ENCODE peak calls at places on chromosomes 7 and 10, in seven cellular contexts. One of them, this sample, is unnamed.

GRCh38 chr10:71241114-71241898 is 28.9 kb downstream of the UNC5B start:
- DNase-seq in K562: no peak
- DNase-seq in H1: no peak
- DNase-seq in A549: no peak
- DNase-seq in IMR-90: peak
- DNase-seq in HCT116: no peak
- DNase-seq in GM12878: no peak
- DNase-seq in this sample: no peak

GRCh38 chr7:74199551-74200355 is 10.1 kb upstream of the LAT2 start:
- DNase-seq in IMR-90: no peak
- DNase-seq in GM12878: no peak
- DNase-seq in H1: no peak
- DNase-seq in K562: no peak
- DNase-seq in A549: no peak
- DNase-seq in HCT116: peak
- DNase-seq in this sample: no peak

GRCh38 chr7:20958474-20958873 is 171.8 kb upstream of the SP8 start:
- DNase-seq in HCT116: no peak
- DNase-seq in IMR-90: no peak
- DNase-seq in A549: no peak
- DNase-seq in H1: no peak
- DNase-seq in GM12878: no peak
- DNase-seq in K562: no peak
- DNase-seq in this sample: no peak

GRCh38 chr7:47766151-47766550 is 182.1 kb downstream of the PKD1L1 start:
- DNase-seq in HCT116: no peak
- DNase-seq in K562: no peak
- DNase-seq in H1: no peak
- DNase-seq in A549: no peak
- DNase-seq in IMR-90: no peak
- DNase-seq in GM12878: no peak
- DNase-seq in this sample: no peak

GRCh38 chr10:60663850-60664249 is 114.4 kb upstream of the CDK1 start:
- DNase-seq in GM12878: no peak
- DNase-seq in A549: no peak
- DNase-seq in IMR-90: no peak
- DNase-seq in H1: no peak
- DNase-seq in K562: no peak
- DNase-seq in HCT116: no peak
- DNase-seq in this sample: peak

GRCh38 chr10:68666280-68666760 is 54.7 kb upstream of the CCAR1 start:
- DNase-seq in HCT116: no peak
- DNase-seq in K562: no peak
- DNase-seq in H1: no peak
- DNase-seq in GM12878: no peak
- DNase-seq in A549: no peak
- DNase-seq in IMR-90: peak
- DNase-seq in this sample: no peak

GRCh38 chr7:38463277-38464224 is 167.6 kb downstream of the AMPH start:
- DNase-seq in HCT116: no peak
- DNase-seq in A549: peak
- DNase-seq in GM12878: peak
- DNase-seq in H1: no peak
- DNase-seq in K562: no peak
- DNase-seq in IMR-90: peak
- DNase-seq in this sample: no peak

GRCh38 chr7:19113001-19113349 is 4.5 kb downstream of the TWIST1 start:
- DNase-seq in K562: no peak
- DNase-seq in HCT116: no peak
- DNase-seq in GM12878: no peak
- DNase-seq in IMR-90: no peak
- DNase-seq in H1: no peak
- DNase-seq in A549: no peak
- DNase-seq in this sample: no peak

GRCh38 chr7:2022737-2023250 is 210.0 kb downstream of the MAD1L1 start:
- DNase-seq in H1: no peak
- DNase-seq in GM12878: no peak
- DNase-seq in IMR-90: no peak
- DNase-seq in K562: peak
- DNase-seq in HCT116: no peak
- DNase-seq in A549: no peak
- DNase-seq in this sample: no peak

GRCh38 chr7:888081-889024 is 12.0 kb downstream of the GET4 start:
- DNase-seq in GM12878: no peak
- DNase-seq in H1: no peak
- DNase-seq in IMR-90: no peak
- DNase-seq in HCT116: no peak
- DNase-seq in A549: no peak
- DNase-seq in K562: no peak
- DNase-seq in this sample: no peak

GRCh38 chr10:123560301-123561144 is 105.6 kb upstream of the GPR26 start:
- DNase-seq in H1: peak
- DNase-seq in IMR-90: no peak
- DNase-seq in A549: no peak
- DNase-seq in GM12878: no peak
- DNase-seq in K562: no peak
- DNase-seq in HCT116: no peak
- DNase-seq in this sample: no peak

DNA sequence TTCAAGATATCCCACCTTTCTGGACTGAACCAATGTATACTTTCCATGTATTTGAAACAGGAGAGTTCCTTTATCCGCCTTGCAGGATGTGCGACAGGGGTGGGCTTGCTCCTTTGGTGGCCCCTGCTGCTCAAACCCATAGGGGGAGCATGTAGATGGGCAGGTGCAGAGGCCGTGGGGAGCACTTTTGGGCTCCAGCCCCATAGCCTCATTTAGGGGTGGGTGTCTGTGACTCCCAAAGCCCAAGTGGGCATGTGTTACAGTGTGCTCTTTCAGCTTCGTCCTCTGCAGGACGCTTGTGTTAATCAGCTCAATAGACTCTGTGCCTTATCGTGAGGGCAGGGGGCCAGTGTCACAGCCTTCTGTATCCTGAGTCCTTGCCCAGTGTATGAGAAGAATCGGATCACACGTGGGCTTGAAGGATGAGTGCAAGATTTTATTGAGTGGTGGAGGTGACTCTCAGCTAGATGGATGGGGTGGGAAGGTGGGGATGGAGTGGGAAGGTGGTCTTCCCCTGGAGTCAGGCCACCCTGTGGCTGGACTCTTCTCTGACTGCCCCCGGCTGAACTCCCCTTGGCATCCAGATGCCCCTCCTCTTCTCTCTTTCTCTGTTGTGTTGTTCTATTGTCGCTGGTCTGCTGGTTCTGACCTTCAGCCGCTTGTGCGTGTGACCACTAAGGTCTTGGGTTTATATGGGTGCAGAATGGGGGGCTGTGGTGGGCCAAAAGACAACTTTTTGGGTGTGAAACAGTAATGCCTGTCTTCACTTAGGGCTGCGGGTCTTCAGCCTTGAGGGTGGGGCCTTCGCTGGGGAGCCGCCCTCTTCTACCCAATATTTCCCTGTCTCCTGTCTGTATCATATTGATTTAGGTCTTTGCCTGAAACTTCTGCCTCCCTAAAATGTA is 262.2 kb downstream of the GLRX3 start:
- DNase-seq in K562: no peak
- DNase-seq in GM12878: no peak
- DNase-seq in A549: no peak
- DNase-seq in IMR-90: no peak
- DNase-seq in H1: no peak
- DNase-seq in HCT116: no peak
- DNase-seq in this sample: no peak
- TF ChIP-seq CEBPB in K562: no peak
- TF ChIP-seq CEBPB in GM12878: no peak
- TF ChIP-seq CEBPB in A549: no peak
- TF ChIP-seq CEBPB in IMR-90: no peak
- TF ChIP-seq CEBPB in H1: no peak
- TF ChIP-seq CEBPB in HCT116: no peak
- TF ChIP-seq CEBPB in this sample: no peak

GRCh38 chr7:84025332-84025927 is 169.2 kb downstream of the SEMA3A start:
- DNase-seq in HCT116: peak
- DNase-seq in GM12878: no peak
- DNase-seq in H1: no peak
- DNase-seq in K562: no peak
- DNase-seq in IMR-90: peak
- DNase-seq in A549: peak
- DNase-seq in this sample: peak
- TF ChIP-seq CEBPB in HCT116: no peak
- TF ChIP-seq CEBPB in GM12878: no peak
- TF ChIP-seq CEBPB in H1: no peak
- TF ChIP-seq CEBPB in K562: no peak
- TF ChIP-seq CEBPB in IMR-90: no peak
- TF ChIP-seq CEBPB in A549: peak
- TF ChIP-seq CEBPB in this sample: no peak

DNA sequence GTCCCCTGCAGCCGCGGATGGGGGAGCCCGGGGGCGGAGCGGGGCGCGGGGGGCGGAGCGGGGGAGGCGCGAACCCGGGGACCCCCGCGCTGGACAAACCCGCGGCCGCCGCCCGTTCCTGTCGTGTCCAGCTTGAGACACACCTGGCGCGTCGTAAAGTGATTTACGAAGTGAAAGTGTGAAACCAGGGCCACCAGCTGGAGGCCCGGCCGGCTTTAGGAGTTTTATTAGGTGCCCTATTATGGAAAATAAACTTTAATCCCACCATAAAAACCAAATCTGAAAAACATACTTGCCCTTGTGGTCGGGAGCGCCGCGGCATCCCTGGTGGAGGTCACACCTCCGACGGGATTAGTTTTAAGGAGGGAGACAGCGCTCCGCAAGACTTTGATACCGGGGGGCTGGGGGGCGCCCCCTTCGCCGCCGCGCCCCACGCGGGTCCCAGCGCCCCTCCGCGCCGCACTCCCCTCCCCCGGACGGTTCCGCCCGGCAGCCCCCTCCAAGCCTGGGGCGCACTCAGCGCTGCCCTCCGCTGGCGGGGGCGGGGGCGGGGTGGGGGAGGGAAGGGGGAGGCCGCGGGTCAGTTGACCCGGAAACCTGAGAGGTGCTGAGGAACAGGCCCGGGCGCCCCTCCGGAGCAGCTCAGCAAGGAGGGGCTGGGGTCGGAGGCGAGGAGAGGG is 10.3 kb downstream of the MNX1 start:
- DNase-seq in A549: no peak
- DNase-seq in IMR-90: no peak
- DNase-seq in GM12878: no peak
- DNase-seq in K562: peak
- DNase-seq in HCT116: no peak
- DNase-seq in H1: peak
- DNase-seq in this sample: no peak
- TF ChIP-seq CEBPB in A549: no peak
- TF ChIP-seq CEBPB in IMR-90: no peak
- TF ChIP-seq CEBPB in GM12878: no peak
- TF ChIP-seq CEBPB in K562: no peak
- TF ChIP-seq CEBPB in HCT116: no peak
- TF ChIP-seq CEBPB in H1: no peak
- TF ChIP-seq CEBPB in this sample: no peak

DNA sequence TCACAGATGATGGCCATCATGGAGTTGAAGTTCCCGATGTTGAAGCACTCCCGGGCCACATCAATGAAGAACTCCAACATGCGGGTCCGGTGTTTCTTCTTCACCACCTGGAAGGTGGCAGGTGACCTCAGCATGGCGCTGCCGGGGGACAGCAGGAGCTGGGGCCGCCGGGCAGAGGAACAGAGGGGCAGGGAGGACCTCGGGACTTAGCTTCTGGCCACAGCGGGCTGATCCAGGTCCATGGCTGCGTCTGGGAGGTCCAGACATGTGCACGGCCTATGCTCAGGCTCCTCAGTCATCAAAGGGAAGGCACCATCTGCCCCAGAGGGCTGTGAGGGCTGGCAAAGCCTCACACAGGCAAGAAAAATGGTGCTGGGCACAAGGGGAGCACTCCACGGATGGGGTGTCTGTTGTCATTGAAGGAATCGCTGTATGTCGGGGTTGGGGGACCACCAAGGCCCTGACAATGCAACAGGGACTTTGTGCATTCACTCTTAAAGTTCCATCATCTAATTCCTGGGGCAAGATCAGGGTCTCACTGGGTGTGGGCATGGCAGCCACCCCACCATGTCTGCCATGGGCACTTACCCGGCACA is 60.9 kb downstream of the CSGALNACT2 start:
- DNase-seq in GM12878: no peak
- DNase-seq in A549: no peak
- DNase-seq in K562: no peak
- DNase-seq in HCT116: no peak
- DNase-seq in IMR-90: no peak
- DNase-seq in H1: no peak
- DNase-seq in this sample: no peak
- TF ChIP-seq CEBPB in GM12878: no peak
- TF ChIP-seq CEBPB in A549: no peak
- TF ChIP-seq CEBPB in K562: no peak
- TF ChIP-seq CEBPB in HCT116: no peak
- TF ChIP-seq CEBPB in IMR-90: no peak
- TF ChIP-seq CEBPB in H1: no peak
- TF ChIP-seq CEBPB in this sample: no peak

DNA sequence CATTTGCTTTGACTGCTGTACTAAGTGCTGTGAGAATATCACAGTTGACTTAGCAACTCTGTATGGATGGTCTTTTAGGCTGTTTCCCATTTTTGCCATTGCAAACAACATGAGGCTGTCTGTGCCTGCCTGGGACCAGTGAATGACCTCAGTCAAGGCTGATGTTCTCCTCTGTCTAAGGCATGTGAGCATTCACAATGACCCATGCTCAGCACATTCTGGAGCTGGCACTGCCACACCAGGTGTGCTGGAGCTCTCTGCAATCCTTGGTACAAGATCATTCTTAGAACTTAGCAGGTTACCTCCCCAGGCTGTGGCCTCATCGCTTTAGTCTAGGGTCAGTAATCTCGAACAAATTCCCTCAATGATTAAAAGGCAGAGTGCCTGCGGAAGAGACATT is 61.9 kb downstream of the SH3PXD2A start:
- DNase-seq in K562: no peak
- DNase-seq in HCT116: no peak
- DNase-seq in A549: peak
- DNase-seq in IMR-90: no peak
- DNase-seq in H1: no peak
- DNase-seq in GM12878: no peak
- DNase-seq in this sample: peak
- TF ChIP-seq CEBPB in K562: no peak
- TF ChIP-seq CEBPB in HCT116: no peak
- TF ChIP-seq CEBPB in A549: no peak
- TF ChIP-seq CEBPB in IMR-90: no peak
- TF ChIP-seq CEBPB in H1: no peak
- TF ChIP-seq CEBPB in GM12878: no peak
- TF ChIP-seq CEBPB in this sample: no peak

This sample was measured in HepG2.